ENCODE peak calls at places on chromosomes 11 and 22, in seven cellular contexts. One of them, this sample, is unnamed.

GRCh38 chr11:30465192-30465591 is 121.0 kb downstream of the MPPED2 start:
- DNase-seq in pancreas: no peak
- DNase-seq in upper lobe of right lung: no peak
- DNase-seq in mammary epithelial cell: no peak
- DNase-seq in dorsolateral prefrontal cortex: no peak
- DNase-seq in A549: no peak
- DNase-seq in AG04450: no peak
- DNase-seq in this sample: no peak

GRCh38 chr11:116082256-116082655 is 578.0 kb upstream of the CADM1 start:
- DNase-seq in mammary epithelial cell: no peak
- DNase-seq in upper lobe of right lung: no peak
- DNase-seq in A549: no peak
- DNase-seq in pancreas: no peak
- DNase-seq in AG04450: no peak
- DNase-seq in dorsolateral prefrontal cortex: no peak
- DNase-seq in this sample: no peak

GRCh38 chr11:2730323-2731284 is 30.8 kb upstream of the KCNQ1OT1 start:
- DNase-seq in upper lobe of right lung: no peak
- DNase-seq in pancreas: peak
- DNase-seq in mammary epithelial cell: no peak
- DNase-seq in dorsolateral prefrontal cortex: peak
- DNase-seq in AG04450: no peak
- DNase-seq in A549: no peak
- DNase-seq in this sample: no peak

GRCh38 chr22:47994899-47995573 is 1232.6 kb downstream of the TBC1D22A start:
- DNase-seq in AG04450: no peak
- DNase-seq in A549: no peak
- DNase-seq in dorsolateral prefrontal cortex: no peak
- DNase-seq in upper lobe of right lung: no peak
- DNase-seq in pancreas: no peak
- DNase-seq in mammary epithelial cell: no peak
- DNase-seq in this sample: no peak

GRCh38 chr11:14336507-14337503 is 22.2 kb downstream of the RRAS2 start:
- DNase-seq in AG04450: peak
- DNase-seq in dorsolateral prefrontal cortex: no peak
- DNase-seq in mammary epithelial cell: peak
- DNase-seq in upper lobe of right lung: no peak
- DNase-seq in pancreas: no peak
- DNase-seq in A549: peak
- DNase-seq in this sample: peak

GRCh38 chr11:12569499-12570040 is 104.7 kb upstream of the TEAD1 start:
- DNase-seq in pancreas: no peak
- DNase-seq in upper lobe of right lung: no peak
- DNase-seq in mammary epithelial cell: no peak
- DNase-seq in dorsolateral prefrontal cortex: no peak
- DNase-seq in A549: peak
- DNase-seq in AG04450: no peak
- DNase-seq in this sample: no peak

GRCh38 chr11:117634756-117635593 is 162.0 kb downstream of the DSCAML1 start:
- DNase-seq in dorsolateral prefrontal cortex: no peak
- DNase-seq in mammary epithelial cell: no peak
- DNase-seq in A549: no peak
- DNase-seq in AG04450: no peak
- DNase-seq in pancreas: no peak
- DNase-seq in upper lobe of right lung: peak
- DNase-seq in this sample: no peak

GRCh38 chr11:45366196-45366595 is 80.1 kb upstream of the SYT13 start:
- DNase-seq in dorsolateral prefrontal cortex: peak
- DNase-seq in AG04450: no peak
- DNase-seq in pancreas: no peak
- DNase-seq in mammary epithelial cell: no peak
- DNase-seq in upper lobe of right lung: no peak
- DNase-seq in A549: no peak
- DNase-seq in this sample: no peak

GRCh38 chr22:45692549-45692948 is 20.9 kb downstream of the ATXN10 start:
- DNase-seq in upper lobe of right lung: no peak
- DNase-seq in mammary epithelial cell: no peak
- DNase-seq in pancreas: no peak
- DNase-seq in A549: peak
- DNase-seq in AG04450: no peak
- DNase-seq in dorsolateral prefrontal cortex: no peak
- DNase-seq in this sample: no peak

GRCh38 chr11:86745571-86745970 is 54.8 kb upstream of the PRSS23 start:
- DNase-seq in dorsolateral prefrontal cortex: no peak
- DNase-seq in pancreas: no peak
- DNase-seq in mammary epithelial cell: peak
- DNase-seq in AG04450: no peak
- DNase-seq in upper lobe of right lung: no peak
- DNase-seq in A549: no peak
- DNase-seq in this sample: no peak

GRCh38 chr11:77283101-77283500 is 18.4 kb downstream of the GDPD4 start:
- DNase-seq in A549: no peak
- DNase-seq in AG04450: no peak
- DNase-seq in pancreas: no peak
- DNase-seq in dorsolateral prefrontal cortex: no peak
- DNase-seq in mammary epithelial cell: no peak
- DNase-seq in upper lobe of right lung: no peak
- DNase-seq in this sample: no peak

GRCh38 chr22:45316796-45317526 is 7.2 kb downstream of the FAM118A start:
- DNase-seq in A549: no peak
- DNase-seq in dorsolateral prefrontal cortex: no peak
- DNase-seq in AG04450: no peak
- DNase-seq in upper lobe of right lung: no peak
- DNase-seq in mammary epithelial cell: no peak
- DNase-seq in pancreas: no peak
- DNase-seq in this sample: no peak

GRCh38 chr11:26696330-26696729 is 25.5 kb downstream of the SLC5A12 start:
- DNase-seq in AG04450: no peak
- DNase-seq in A549: no peak
- DNase-seq in pancreas: no peak
- DNase-seq in dorsolateral prefrontal cortex: no peak
- DNase-seq in upper lobe of right lung: no peak
- DNase-seq in mammary epithelial cell: no peak
- DNase-seq in this sample: no peak

GRCh38 chr11:68780829-68781228 is 29.5 kb upstream of the TESMIN start:
- DNase-seq in upper lobe of right lung: peak
- DNase-seq in dorsolateral prefrontal cortex: no peak
- DNase-seq in A549: peak
- DNase-seq in AG04450: no peak
- DNase-seq in pancreas: peak
- DNase-seq in mammary epithelial cell: no peak
- DNase-seq in this sample: no peak

GRCh38 chr11:68659158-68659921 is 25.0 kb upstream of the GAL start:
- DNase-seq in mammary epithelial cell: peak
- DNase-seq in dorsolateral prefrontal cortex: no peak
- DNase-seq in AG04450: peak
- DNase-seq in A549: peak
- DNase-seq in pancreas: no peak
- DNase-seq in upper lobe of right lung: no peak
- DNase-seq in this sample: peak

GRCh38 chr11:1455763-1456060 is 30.9 kb downstream of the MOB2 start:
- DNase-seq in upper lobe of right lung: no peak
- DNase-seq in pancreas: no peak
- DNase-seq in A549: no peak
- DNase-seq in mammary epithelial cell: no peak
- DNase-seq in dorsolateral prefrontal cortex: no peak
- DNase-seq in AG04450: no peak
- DNase-seq in this sample: no peak

GRCh38 chr22:45308624-45309421 is 911 bp upstream of the FAM118A start:
- DNase-seq in pancreas: no peak
- DNase-seq in mammary epithelial cell: no peak
- DNase-seq in AG04450: no peak
- DNase-seq in upper lobe of right lung: no peak
- DNase-seq in A549: no peak
- DNase-seq in dorsolateral prefrontal cortex: no peak
- DNase-seq in this sample: no peak

GRCh38 chr22:38353142-38353629 is 36.0 kb upstream of the CSNK1E start:
- DNase-seq in A549: peak
- DNase-seq in AG04450: no peak
- DNase-seq in pancreas: peak
- DNase-seq in upper lobe of right lung: peak
- DNase-seq in mammary epithelial cell: peak
- DNase-seq in dorsolateral prefrontal cortex: peak
- DNase-seq in this sample: peak

GRCh38 chr11:130606781-130607511 is 158.5 kb downstream of the ADAMTS15 start:
- DNase-seq in AG04450: no peak
- DNase-seq in A549: no peak
- DNase-seq in dorsolateral prefrontal cortex: no peak
- DNase-seq in pancreas: no peak
- DNase-seq in mammary epithelial cell: no peak
- DNase-seq in upper lobe of right lung: no peak
- DNase-seq in this sample: no peak

GRCh38 chr11:69691449-69691848 is 12.4 kb downstream of the FGF19 start:
- DNase-seq in dorsolateral prefrontal cortex: no peak
- DNase-seq in AG04450: no peak
- DNase-seq in A549: peak
- DNase-seq in pancreas: no peak
- DNase-seq in upper lobe of right lung: peak
- DNase-seq in mammary epithelial cell: peak
- DNase-seq in this sample: peak

GRCh38 chr22:26016916-26017315 is 152.3 kb upstream of the SEZ6L start:
- DNase-seq in A549: no peak
- DNase-seq in mammary epithelial cell: no peak
- DNase-seq in AG04450: no peak
- DNase-seq in pancreas: no peak
- DNase-seq in dorsolateral prefrontal cortex: no peak
- DNase-seq in upper lobe of right lung: no peak
- DNase-seq in this sample: no peak

GRCh38 chr11:72551571-72551970 is 117.2 kb upstream of the CLPB start:
- DNase-seq in dorsolateral prefrontal cortex: no peak
- DNase-seq in mammary epithelial cell: no peak
- DNase-seq in A549: no peak
- DNase-seq in pancreas: no peak
- DNase-seq in upper lobe of right lung: no peak
- DNase-seq in AG04450: no peak
- DNase-seq in this sample: no peak

GRCh38 chr22:35631597-35631996 is 14.5 kb upstream of the MB start:
- DNase-seq in pancreas: no peak
- DNase-seq in AG04450: no peak
- DNase-seq in A549: peak
- DNase-seq in upper lobe of right lung: peak
- DNase-seq in dorsolateral prefrontal cortex: no peak
- DNase-seq in mammary epithelial cell: peak
- DNase-seq in this sample: no peak

GRCh38 chr22:20852076-20852475 is 6.5 kb downstream of the PI4KA start:
- DNase-seq in dorsolateral prefrontal cortex: no peak
- DNase-seq in AG04450: no peak
- DNase-seq in upper lobe of right lung: no peak
- DNase-seq in A549: no peak
- DNase-seq in pancreas: no peak
- DNase-seq in mammary epithelial cell: no peak
- DNase-seq in this sample: no peak

GRCh38 chr11:79439430-79439892 is 1.4 kb downstream of the TENM4 start:
- DNase-seq in mammary epithelial cell: peak
- DNase-seq in upper lobe of right lung: no peak
- DNase-seq in pancreas: no peak
- DNase-seq in dorsolateral prefrontal cortex: no peak
- DNase-seq in AG04450: no peak
- DNase-seq in A549: no peak
- DNase-seq in this sample: peak
- TF ChIP-seq CTCF in mammary epithelial cell: no peak
- TF ChIP-seq CTCF in upper lobe of right lung: no peak
- TF ChIP-seq CTCF in pancreas: no peak
- TF ChIP-seq CTCF in dorsolateral prefrontal cortex: no peak
- TF ChIP-seq CTCF in AG04450: no peak
- TF ChIP-seq CTCF in A549: no peak
- TF ChIP-seq CTCF in this sample: no peak

DNA sequence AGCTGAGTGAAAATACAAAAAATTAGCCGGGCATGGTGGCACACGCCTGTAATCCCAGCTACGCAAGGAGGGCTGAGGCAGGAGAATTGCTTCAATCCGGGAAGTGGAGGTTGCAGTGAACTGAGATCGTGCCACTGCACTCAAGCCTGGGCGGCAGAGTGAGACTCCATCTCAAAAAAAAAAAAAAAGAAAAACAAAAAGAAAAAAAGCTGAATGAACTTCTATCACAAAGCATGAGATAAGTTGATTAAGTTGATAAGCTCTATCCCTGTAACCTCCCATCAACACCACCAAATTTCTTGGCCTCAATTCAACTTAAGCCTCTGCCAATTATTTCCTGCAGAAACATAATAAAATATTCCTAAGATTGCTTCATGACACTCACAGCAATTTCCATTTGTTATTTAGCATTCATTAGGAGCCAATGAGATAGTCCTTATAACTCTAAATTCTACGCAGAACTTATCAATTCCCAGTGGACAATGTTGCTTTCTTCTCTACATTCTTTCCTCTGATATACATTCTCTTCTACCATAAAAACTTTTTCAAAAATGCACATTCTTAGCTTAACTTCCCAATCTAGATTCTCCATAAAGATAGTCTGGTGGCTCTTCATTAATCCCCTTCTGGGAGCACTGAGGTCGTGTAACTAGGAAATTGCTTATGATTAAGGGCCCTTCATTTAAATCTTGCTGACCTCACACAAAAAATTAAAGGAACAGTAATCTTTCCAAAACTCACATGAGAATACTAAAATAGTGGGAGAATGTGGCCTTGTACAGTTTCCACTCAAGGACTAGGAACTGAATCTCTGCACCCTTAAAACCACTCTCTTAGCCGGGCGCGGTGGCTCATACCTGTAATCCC is 2.9 kb downstream of the AMBRA1 start:
- DNase-seq in upper lobe of right lung: no peak
- DNase-seq in dorsolateral prefrontal cortex: no peak
- DNase-seq in mammary epithelial cell: peak
- DNase-seq in A549: no peak
- DNase-seq in pancreas: no peak
- DNase-seq in AG04450: no peak
- DNase-seq in this sample: no peak
- H3K27ac ChIP-seq in upper lobe of right lung: peak
- H3K27ac ChIP-seq in dorsolateral prefrontal cortex: no peak
- H3K27ac ChIP-seq in mammary epithelial cell: no peak
- H3K27ac ChIP-seq in A549: peak
- H3K27ac ChIP-seq in pancreas: no peak
- H3K27ac ChIP-seq in AG04450: no peak
- H3K27ac ChIP-seq in this sample: peak

GRCh38 chr11:34149786-34150185 is 44.4 kb downstream of the NAT10 start:
- DNase-seq in upper lobe of right lung: no peak
- DNase-seq in AG04450: no peak
- DNase-seq in pancreas: no peak
- DNase-seq in dorsolateral prefrontal cortex: no peak
- DNase-seq in mammary epithelial cell: no peak
- DNase-seq in A549: peak
- DNase-seq in this sample: no peak
- TF ChIP-seq CTCF in upper lobe of right lung: no peak
- TF ChIP-seq CTCF in AG04450: peak
- TF ChIP-seq CTCF in pancreas: no peak
- TF ChIP-seq CTCF in dorsolateral prefrontal cortex: no peak
- TF ChIP-seq CTCF in mammary epithelial cell: peak
- TF ChIP-seq CTCF in A549: peak
- TF ChIP-seq CTCF in this sample: peak

DNA sequence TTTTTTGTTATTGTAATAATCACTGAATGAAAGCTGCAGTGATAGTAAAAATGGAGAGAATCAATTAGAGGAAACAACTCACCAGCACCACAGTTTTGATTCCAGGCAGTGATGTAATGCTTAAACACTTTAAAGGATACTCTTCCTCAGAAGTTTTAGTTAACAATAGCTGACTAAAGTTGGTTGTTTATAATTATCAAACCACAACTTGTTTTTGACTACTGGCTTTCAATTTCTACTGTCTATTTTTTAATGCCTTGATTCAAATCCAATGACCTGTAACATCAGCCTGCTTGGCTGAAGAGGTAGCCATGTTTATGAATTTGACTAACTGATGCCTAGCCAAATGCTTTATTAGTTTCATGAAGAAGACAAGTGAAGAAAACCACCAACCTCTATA is 18.2 kb upstream of the CASP12 start:
- DNase-seq in A549: no peak
- DNase-seq in upper lobe of right lung: no peak
- DNase-seq in AG04450: no peak
- DNase-seq in pancreas: no peak
- DNase-seq in mammary epithelial cell: no peak
- DNase-seq in dorsolateral prefrontal cortex: no peak
- DNase-seq in this sample: no peak
- H3K27ac ChIP-seq in A549: no peak
- H3K27ac ChIP-seq in upper lobe of right lung: peak
- H3K27ac ChIP-seq in AG04450: no peak
- H3K27ac ChIP-seq in pancreas: peak
- H3K27ac ChIP-seq in mammary epithelial cell: no peak
- H3K27ac ChIP-seq in dorsolateral prefrontal cortex: no peak
- H3K27ac ChIP-seq in this sample: no peak